ENCODE peak calls at places on chromosomes 12 and 14, in five cellular contexts. H is M059J, U is NCI-H510A treated with DMSO at 0.1 percent for 48 hours, L is astrocyte, O is progenitor cell of endocrine pancreas. R is an unnamed sample.
A peak's percentile ranks its signal among the peaks of the same experiment; 100 is the strongest.

GRCh38 chr12:32039917-32040575 is 66.6 kb upstream of the BICD1 start:
- DNase-seq in H (no peak), O (no peak), U (no peak), L (no peak), R (no peak)

GRCh38 chr14:98489115-98489514 is 782.9 kb downstream of the BCL11B start:
- DNase-seq in L (peak; percentile 37), U (no peak), O (no peak), H (no peak), R (no peak)

GRCh38 chr12:22598141-22598762 is 26.7 kb upstream of the ETNK1 start:
- DNase-seq in L (no peak), H (no peak), O (no peak), U (no peak), R (no peak)

GRCh38 chr12:93376436-93377251 is 1.1 kb upstream of the NUDT4 start:
- DNase-seq in L (no peak), H (peak; percentile 31), O (no peak), U (peak; percentile 57), R (peak; percentile 21)

GRCh38 chr12:65557425-65558167 is 266.7 kb upstream of the HMGA2 start:
- DNase-seq in U (no peak), H (peak; percentile 45), L (no peak), O (no peak), R (no peak)

GRCh38 chr14:64727551-64728071 is 23.4 kb downstream of the PLEKHG3 start:
- DNase-seq in O (no peak), H (no peak), L (no peak), U (no peak), R (no peak)

GRCh38 chr12:99918003-99918402 is 66.7 kb downstream of the ANKS1B start:
- DNase-seq in H (no peak), L (no peak), U (no peak), O (no peak), R (no peak)

GRCh38 chr12:53466640-53467039 is 14.7 kb downstream of the PCBP2 start:
- DNase-seq in O (no peak), H (no peak), U (no peak), L (no peak), R (no peak)

GRCh38 chr14:62687818-62688217 is 357.4 kb downstream of the KCNH5 start:
- DNase-seq in H (no peak), U (no peak), L (no peak), O (no peak), R (no peak)

GRCh38 chr12:53976172-53976822 is 1.5 kb upstream of the HOTAIR start:
- DNase-seq in U (no peak), H (no peak), O (no peak), L (no peak), R (no peak)

GRCh38 chr12:19298837-19299605 is 140.3 kb upstream of the AEBP2 start:
- DNase-seq in L (peak; percentile 59), H (peak; percentile 78), U (no peak), O (no peak), R (peak; percentile 17)

GRCh38 chr12:104695453-104696148 is 238.9 kb downstream of the CHST11 start:
- DNase-seq in O (no peak), L (peak; percentile 100), U (no peak), H (peak; percentile 92), R (no peak)

GRCh38 chr14:87830443-87831096 is 162.4 kb downstream of the GALC start:
- DNase-seq in O (no peak), H (no peak), U (no peak), L (no peak), R (no peak)

GRCh38 chr14:89190779-89191513 is 226.1 kb downstream of the FOXN3 start:
- DNase-seq in L (no peak), O (no peak), H (peak; percentile 40), U (peak; percentile 41), R (no peak)

GRCh38 chr14:92122761-92123160 is 992 bp downstream of the CPSF2 start:
- DNase-seq in U (no peak), O (no peak), L (no peak), H (no peak), R (no peak)

GRCh38 chr14:93540235-93540634 is 109.5 kb downstream of the UNC79 start:
- DNase-seq in U (no peak), L (no peak), O (no peak), H (no peak), R (no peak)

GRCh38 chr14:71139058-71139946 is 232.0 kb downstream of the PCNX1 start:
- DNase-seq in U (peak; percentile 71), H (peak; percentile 46), O (peak; percentile 40), L (no peak), R (peak; percentile 80)

GRCh38 chr12:57096099-57096572 is 7.2 kb downstream of the NAB2 start:
- DNase-seq in U (peak; percentile 90), L (no peak), H (peak; percentile 18), O (no peak), R (no peak)

GRCh38 chr12:114826233-114826632 is 142.3 kb upstream of the TBX3 start:
- DNase-seq in H (no peak), U (no peak), L (no peak), O (no peak), R (no peak)

GRCh38 chr12:71393625-71394024 is 46.0 kb upstream of the LGR5 start:
- DNase-seq in U (no peak), L (no peak), O (no peak), H (no peak), R (no peak)

GRCh38 chr14:73236157-73236556 is 1.1 kb upstream of the PAPLN start:
- DNase-seq in H (no peak), L (no peak), U (no peak), O (no peak), R (no peak)

GRCh38 chr12:92827836-92828431 is 101.2 kb downstream of the EEA1 start:
- DNase-seq in L (peak; percentile 7), U (peak; percentile 2), H (peak; percentile 21), O (no peak), R (peak; percentile 72)

GRCh38 chr12:117421068-117421771 is 59.8 kb upstream of the NOS1 start:
- DNase-seq in L (no peak), O (no peak), U (no peak), H (no peak), R (no peak)

GRCh38 chr12:122393822-122394221 is 28.6 kb downstream of the CLIP1 start:
- DNase-seq in L (no peak), O (no peak), U (no peak), H (no peak), R (no peak)

GRCh38 chr12:95545731-95546490 is 5.4 kb downstream of the USP44 start:
- DNase-seq in H (no peak), L (no peak), O (no peak), U (no peak), R (no peak)

GRCh38 chr12:27077586-27077985 is 4.8 kb downstream of the C12orf71 start:
- DNase-seq in L (no peak), O (no peak), U (no peak), H (no peak), R (peak; percentile 69)

GRCh38 chr12:48160807-48161206 is 3.5 kb upstream of the ASB8 start:
- DNase-seq in H (no peak), O (no peak), L (peak; percentile 12), U (no peak), R (no peak)

GRCh38 chr12:11958216-11959091 is 112.3 kb upstream of the BCL2L14 start:
- DNase-seq in U (no peak), H (peak; percentile 94), O (no peak), L (peak; percentile 94), R (peak; percentile 81)

GRCh38 chr12:104243551-104243950 is 28.0 kb downstream of the TXNRD1 start:
- DNase-seq in O (no peak), L (peak; percentile 25), H (peak; percentile 26), U (no peak), R (no peak)